ENCODE peak calls at places on chromosomes 2 and 18, in ten cellular contexts. One of them, this sample, is unnamed.

GRCh38 chr2:240452471-240453256 is 17.2 kb downstream of the GPC1 start:
- DNase-seq in substantia nigra: peak
- DNase-seq in heart right ventricle: peak
- DNase-seq in aorta: peak
- DNase-seq in ovary: peak
- DNase-seq in pancreas: peak
- DNase-seq in breast epithelium: no peak
- DNase-seq in SJSA1: no peak
- DNase-seq in left ventricle myocardium inferior: peak
- DNase-seq in right lobe of liver: peak
- DNase-seq in this sample: no peak

GRCh38 chr18:78494204-78494603 is 485.4 kb upstream of the SALL3 start:
- DNase-seq in substantia nigra: no peak
- DNase-seq in heart right ventricle: no peak
- DNase-seq in aorta: peak
- DNase-seq in ovary: no peak
- DNase-seq in pancreas: no peak
- DNase-seq in breast epithelium: no peak
- DNase-seq in SJSA1: no peak
- DNase-seq in left ventricle myocardium inferior: no peak
- DNase-seq in right lobe of liver: no peak
- DNase-seq in this sample: no peak

GRCh38 chr2:70014959-70015358 is 53.5 kb upstream of the ASPRV1 start:
- DNase-seq in substantia nigra: no peak
- DNase-seq in heart right ventricle: no peak
- DNase-seq in aorta: no peak
- DNase-seq in ovary: no peak
- DNase-seq in pancreas: no peak
- DNase-seq in breast epithelium: no peak
- DNase-seq in SJSA1: no peak
- DNase-seq in left ventricle myocardium inferior: no peak
- DNase-seq in right lobe of liver: no peak
- DNase-seq in this sample: no peak

GRCh38 chr18:3485153-3486149 is 35.5 kb downstream of the TGIF1 start:
- DNase-seq in substantia nigra: no peak
- DNase-seq in heart right ventricle: no peak
- DNase-seq in aorta: no peak
- DNase-seq in ovary: no peak
- DNase-seq in pancreas: no peak
- DNase-seq in breast epithelium: no peak
- DNase-seq in SJSA1: no peak
- DNase-seq in left ventricle myocardium inferior: no peak
- DNase-seq in right lobe of liver: no peak
- DNase-seq in this sample: no peak

GRCh38 chr18:13026583-13027270 is 35.6 kb downstream of the CEP192 start:
- DNase-seq in substantia nigra: no peak
- DNase-seq in heart right ventricle: no peak
- DNase-seq in aorta: no peak
- DNase-seq in ovary: no peak
- DNase-seq in pancreas: no peak
- DNase-seq in breast epithelium: no peak
- DNase-seq in SJSA1: no peak
- DNase-seq in left ventricle myocardium inferior: no peak
- DNase-seq in right lobe of liver: no peak
- DNase-seq in this sample: no peak

GRCh38 chr2:218230882-218231281 is 13.9 kb downstream of the ARPC2 start:
- DNase-seq in substantia nigra: no peak
- DNase-seq in heart right ventricle: no peak
- DNase-seq in aorta: no peak
- DNase-seq in ovary: no peak
- DNase-seq in pancreas: peak
- DNase-seq in breast epithelium: no peak
- DNase-seq in SJSA1: peak
- DNase-seq in left ventricle myocardium inferior: no peak
- DNase-seq in right lobe of liver: no peak
- DNase-seq in this sample: no peak

GRCh38 chr2:96386470-96386869 is 50.9 kb downstream of the NCAPH start:
- DNase-seq in substantia nigra: no peak
- DNase-seq in heart right ventricle: no peak
- DNase-seq in aorta: no peak
- DNase-seq in ovary: no peak
- DNase-seq in pancreas: no peak
- DNase-seq in breast epithelium: no peak
- DNase-seq in SJSA1: no peak
- DNase-seq in left ventricle myocardium inferior: no peak
- DNase-seq in right lobe of liver: peak
- DNase-seq in this sample: no peak

GRCh38 chr2:52776571-52776970 is 991.0 kb upstream of the CHAC2 start:
- DNase-seq in substantia nigra: no peak
- DNase-seq in heart right ventricle: no peak
- DNase-seq in aorta: no peak
- DNase-seq in ovary: no peak
- DNase-seq in pancreas: no peak
- DNase-seq in breast epithelium: no peak
- DNase-seq in SJSA1: no peak
- DNase-seq in left ventricle myocardium inferior: no peak
- DNase-seq in right lobe of liver: no peak
- DNase-seq in this sample: no peak

GRCh38 chr2:241064008-241064801 is 37.9 kb downstream of the MTERF4 start:
- DNase-seq in substantia nigra: no peak
- DNase-seq in heart right ventricle: peak
- DNase-seq in aorta: peak
- DNase-seq in ovary: peak
- DNase-seq in pancreas: peak
- DNase-seq in breast epithelium: no peak
- DNase-seq in SJSA1: no peak
- DNase-seq in left ventricle myocardium inferior: no peak
- DNase-seq in right lobe of liver: peak
- DNase-seq in this sample: no peak

GRCh38 chr2:236177967-236178909 is 10.1 kb upstream of the GBX2 start:
- DNase-seq in substantia nigra: peak
- DNase-seq in heart right ventricle: peak
- DNase-seq in aorta: peak
- DNase-seq in ovary: peak
- DNase-seq in pancreas: peak
- DNase-seq in breast epithelium: no peak
- DNase-seq in SJSA1: peak
- DNase-seq in left ventricle myocardium inferior: peak
- DNase-seq in right lobe of liver: no peak
- DNase-seq in this sample: no peak

GRCh38 chr2:219684721-219685689 is 57.6 kb downstream of the SLC4A3 start:
- DNase-seq in substantia nigra: no peak
- DNase-seq in heart right ventricle: peak
- DNase-seq in aorta: peak
- DNase-seq in ovary: peak
- DNase-seq in pancreas: peak
- DNase-seq in breast epithelium: peak
- DNase-seq in SJSA1: no peak
- DNase-seq in left ventricle myocardium inferior: peak
- DNase-seq in right lobe of liver: peak
- DNase-seq in this sample: peak
- H3K27ac ChIP-seq in substantia nigra: no peak
- H3K27ac ChIP-seq in heart right ventricle: peak
- H3K27ac ChIP-seq in aorta: peak
- H3K27ac ChIP-seq in ovary: peak
- H3K27ac ChIP-seq in pancreas: peak
- H3K27ac ChIP-seq in breast epithelium: peak
- H3K27ac ChIP-seq in SJSA1: no peak
- H3K27ac ChIP-seq in left ventricle myocardium inferior: peak
- H3K27ac ChIP-seq in right lobe of liver: peak
- H3K27ac ChIP-seq in this sample: peak

GRCh38 chr2:174023591-174024523 is 58.7 kb upstream of the SP3 start:
- DNase-seq in substantia nigra: peak
- DNase-seq in heart right ventricle: peak
- DNase-seq in aorta: peak
- DNase-seq in ovary: no peak
- DNase-seq in pancreas: no peak
- DNase-seq in breast epithelium: no peak
- DNase-seq in SJSA1: peak
- DNase-seq in left ventricle myocardium inferior: peak
- DNase-seq in right lobe of liver: no peak
- DNase-seq in this sample: peak

GRCh38 chr2:174024524-174025270 is 59.5 kb upstream of the SP3 start:
- DNase-seq in substantia nigra: peak
- DNase-seq in heart right ventricle: peak
- DNase-seq in aorta: peak
- DNase-seq in ovary: peak
- DNase-seq in pancreas: no peak
- DNase-seq in breast epithelium: peak
- DNase-seq in SJSA1: no peak
- DNase-seq in left ventricle myocardium inferior: peak
- DNase-seq in right lobe of liver: no peak
- DNase-seq in this sample: no peak

GRCh38 chr2:174026122-174026845 is 61.1 kb upstream of the SP3 start:
- DNase-seq in substantia nigra: no peak
- DNase-seq in heart right ventricle: peak
- DNase-seq in aorta: no peak
- DNase-seq in ovary: peak
- DNase-seq in pancreas: no peak
- DNase-seq in breast epithelium: no peak
- DNase-seq in SJSA1: no peak
- DNase-seq in left ventricle myocardium inferior: no peak
- DNase-seq in right lobe of liver: no peak
- DNase-seq in this sample: no peak

GRCh38 chr2:174027956-174028355 is 62.8 kb upstream of the SP3 start:
- DNase-seq in substantia nigra: peak
- DNase-seq in heart right ventricle: no peak
- DNase-seq in aorta: no peak
- DNase-seq in ovary: no peak
- DNase-seq in pancreas: no peak
- DNase-seq in breast epithelium: no peak
- DNase-seq in SJSA1: no peak
- DNase-seq in left ventricle myocardium inferior: no peak
- DNase-seq in right lobe of liver: no peak
- DNase-seq in this sample: no peak

DNA sequence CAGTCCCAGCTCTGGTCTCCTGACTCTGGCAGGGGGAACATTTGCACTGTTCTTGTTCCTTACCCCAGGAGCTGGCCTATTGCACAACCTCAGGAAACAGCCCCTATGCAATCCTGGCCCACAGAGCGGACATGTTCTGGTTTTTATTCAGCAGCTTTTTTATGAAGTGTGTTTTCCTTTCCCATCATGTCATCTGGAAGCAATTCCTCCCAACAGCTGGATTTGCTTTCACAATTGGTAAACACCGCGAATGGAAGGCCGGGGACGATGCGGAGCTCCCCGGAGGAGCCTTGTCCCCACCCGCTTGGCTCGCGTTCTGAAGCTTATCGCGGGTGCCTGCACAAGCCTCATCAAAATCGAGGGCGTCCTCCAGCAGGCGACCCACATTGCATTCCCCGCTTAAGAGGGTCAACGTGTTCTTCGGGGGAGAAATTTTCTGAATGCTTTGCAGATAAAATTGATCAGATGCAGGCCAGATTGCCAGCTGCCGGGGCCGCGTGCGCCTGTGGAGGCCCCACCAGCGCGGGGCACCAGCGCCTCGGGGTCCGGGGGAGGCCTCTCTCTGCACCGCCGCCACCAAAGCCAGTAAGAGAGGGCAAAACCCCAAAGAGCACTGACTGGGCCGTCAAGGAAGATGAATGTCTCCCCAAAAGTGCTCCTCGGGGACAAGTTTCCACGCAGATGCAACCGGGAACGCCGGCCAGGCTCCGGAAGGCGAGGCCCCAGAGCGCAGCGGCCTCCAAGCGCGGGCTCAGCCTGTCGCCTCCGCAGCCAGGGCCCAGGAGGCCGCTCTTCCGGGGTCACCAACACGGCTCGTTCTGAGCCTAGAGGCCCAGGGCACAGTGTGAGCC is 60.3 kb upstream of the SP3 start:
- DNase-seq in substantia nigra: peak
- DNase-seq in heart right ventricle: peak
- DNase-seq in aorta: peak
- DNase-seq in ovary: peak
- DNase-seq in pancreas: peak
- DNase-seq in breast epithelium: no peak
- DNase-seq in SJSA1: peak
- DNase-seq in left ventricle myocardium inferior: peak
- DNase-seq in right lobe of liver: peak
- DNase-seq in this sample: no peak
- H3K27ac ChIP-seq in substantia nigra: no peak
- H3K27ac ChIP-seq in heart right ventricle: peak
- H3K27ac ChIP-seq in aorta: no peak
- H3K27ac ChIP-seq in ovary: peak
- H3K27ac ChIP-seq in pancreas: peak
- H3K27ac ChIP-seq in breast epithelium: peak
- H3K27ac ChIP-seq in SJSA1: no peak
- H3K27ac ChIP-seq in left ventricle myocardium inferior: peak
- H3K27ac ChIP-seq in right lobe of liver: peak
- H3K27ac ChIP-seq in this sample: no peak

DNA sequence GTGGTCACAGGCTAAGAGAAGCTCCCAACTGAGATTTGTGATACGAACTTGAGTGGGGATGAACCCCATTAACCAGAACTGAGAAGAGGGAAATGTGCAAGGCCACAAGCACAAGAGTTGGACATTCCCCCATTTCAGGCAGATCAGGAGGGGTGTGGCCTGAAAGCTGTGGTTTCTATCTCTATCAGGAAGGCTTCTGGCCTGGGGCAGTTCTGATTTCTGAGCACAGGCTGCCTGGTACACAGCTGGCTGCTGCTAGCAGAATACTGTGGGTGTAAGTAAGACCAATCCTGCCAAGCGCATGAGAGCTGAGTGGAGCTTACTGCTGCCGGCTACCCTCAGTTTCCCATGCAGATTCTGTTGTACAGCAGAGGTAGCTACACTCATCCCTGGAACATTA is 484.6 kb downstream of the SATB2 start:
- DNase-seq in substantia nigra: no peak
- DNase-seq in heart right ventricle: no peak
- DNase-seq in aorta: no peak
- DNase-seq in ovary: no peak
- DNase-seq in pancreas: no peak
- DNase-seq in breast epithelium: no peak
- DNase-seq in SJSA1: no peak
- DNase-seq in left ventricle myocardium inferior: no peak
- DNase-seq in right lobe of liver: no peak
- DNase-seq in this sample: no peak
- H3K27ac ChIP-seq in substantia nigra: no peak
- H3K27ac ChIP-seq in heart right ventricle: no peak
- H3K27ac ChIP-seq in aorta: no peak
- H3K27ac ChIP-seq in ovary: no peak
- H3K27ac ChIP-seq in pancreas: no peak
- H3K27ac ChIP-seq in breast epithelium: no peak
- H3K27ac ChIP-seq in SJSA1: no peak
- H3K27ac ChIP-seq in left ventricle myocardium inferior: no peak
- H3K27ac ChIP-seq in right lobe of liver: no peak
- H3K27ac ChIP-seq in this sample: no peak

DNA sequence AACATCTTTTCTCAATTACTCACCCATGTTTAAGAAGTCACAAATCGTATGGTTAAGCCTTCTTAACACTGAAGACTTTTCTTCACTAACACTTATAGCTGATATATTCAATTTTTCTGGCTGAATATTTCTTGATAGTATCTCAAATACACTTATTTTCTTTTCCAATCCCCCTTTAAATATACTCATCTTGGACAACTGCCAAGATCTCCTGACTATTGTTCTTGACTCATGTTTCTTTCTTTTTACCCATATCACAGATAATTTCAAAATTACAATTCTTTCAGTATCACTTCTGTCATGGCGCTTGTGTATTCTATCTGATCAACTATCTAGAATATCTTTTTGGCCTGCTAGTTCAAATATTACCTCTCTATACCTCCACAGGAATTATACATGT is 954.3 kb upstream of the ACVR2A start:
- DNase-seq in substantia nigra: no peak
- DNase-seq in heart right ventricle: no peak
- DNase-seq in aorta: no peak
- DNase-seq in ovary: no peak
- DNase-seq in pancreas: no peak
- DNase-seq in breast epithelium: no peak
- DNase-seq in SJSA1: no peak
- DNase-seq in left ventricle myocardium inferior: no peak
- DNase-seq in right lobe of liver: no peak
- DNase-seq in this sample: no peak
- H3K27ac ChIP-seq in substantia nigra: no peak
- H3K27ac ChIP-seq in heart right ventricle: no peak
- H3K27ac ChIP-seq in aorta: no peak
- H3K27ac ChIP-seq in ovary: no peak
- H3K27ac ChIP-seq in pancreas: no peak
- H3K27ac ChIP-seq in breast epithelium: no peak
- H3K27ac ChIP-seq in SJSA1: no peak
- H3K27ac ChIP-seq in left ventricle myocardium inferior: no peak
- H3K27ac ChIP-seq in right lobe of liver: no peak
- H3K27ac ChIP-seq in this sample: no peak

This sample was measured in epithelial cell of prostate.